ENCODE peak calls at places on chromosomes 1 and 21, in eight cellular contexts. D is Peyer's patch; W is stimulated activated CD8-positive, alpha-beta memory T cell treated with anti-CD3 and anti-CD28 coated beads, Interleukin-15, amount 100 ng/mL, for 1 hour; L is NCI-H345; J is left ventricle myocardium inferior; G is cerebellar nuclear complex; C is amniotic stem cell; I is Right ventricle myocardium superior. K is an unnamed sample.

GRCh38 chr21:28675265-28676041 is 317.2 kb downstream of the LTN1 start:
- DNase-seq in I (no peak), J (no peak), D (no peak), C (no peak), G (no peak), W (no peak), L (no peak), K (no peak)

GRCh38 chr21:25107708-25108107 is 499.6 kb downstream of the MRPL39 start:
- DNase-seq in C (no peak), L (no peak), J (no peak), D (no peak), W (no peak), I (no peak), G (no peak), K (no peak)

GRCh38 chr1:5481889-5482288 is 510.3 kb downstream of the NPHP4 start:
- DNase-seq in L (no peak), C (no peak), I (no peak), J (no peak), W (peak), D (no peak), G (no peak), K (no peak)

GRCh38 chr1:230627767-230628166 is 14.5 kb upstream of the COG2 start:
- DNase-seq in C (no peak), J (no peak), G (no peak), L (no peak), D (no peak), I (no peak), W (no peak), K (peak)

GRCh38 chr1:93740601-93741031 is 59.0 kb upstream of the BCAR3 start:
- DNase-seq in I (no peak), J (no peak), C (no peak), W (no peak), G (no peak), D (no peak), L (no peak), K (no peak)

GRCh38 chr1:22527555-22528296 is 35.6 kb upstream of the EPHA8 start:
- DNase-seq in L (peak), I (no peak), D (no peak), C (no peak), G (peak), J (no peak), W (no peak), K (peak)

GRCh38 chr1:216766633-216767325 is 43.5 kb upstream of the ESRRG start:
- DNase-seq in D (no peak), L (no peak), I (no peak), W (no peak), G (no peak), J (no peak), C (no peak), K (no peak)

GRCh38 chr1:95004013-95004412 is 68.7 kb downstream of the ALG14 start:
- DNase-seq in L (no peak), C (no peak), J (no peak), I (no peak), G (no peak), W (no peak), D (no peak), K (no peak)

GRCh38 chr1:165117482-165117881 is 239.0 kb downstream of the LMX1A start:
- DNase-seq in G (no peak), W (no peak), D (no peak), L (no peak), J (no peak), I (no peak), C (no peak), K (peak)

GRCh38 chr1:98030976-98031375 is 110.1 kb upstream of the DPYD start:
- DNase-seq in G (no peak), C (no peak), J (no peak), D (no peak), L (no peak), W (no peak), I (no peak), K (no peak)

GRCh38 chr1:109640285-109640865 is 15.5 kb upstream of the GSTM4 start:
- DNase-seq in L (peak), G (peak), C (no peak), J (peak), W (peak), I (peak), D (peak), K (peak)

GRCh38 chr1:86703696-86704455 is 500 bp upstream of the SH3GLB1 start:
- DNase-seq in G (peak), C (no peak), W (no peak), I (no peak), J (no peak), D (peak), L (peak), K (peak)

GRCh38 chr1:54375331-54376084 is 30.7 kb downstream of the SSBP3 start:
- DNase-seq in J (no peak), C (no peak), G (no peak), D (no peak), L (no peak), I (peak), W (no peak), K (no peak)

GRCh38 chr1:3053986-3054385 is 15.0 kb upstream of the PRDM16 start:
- DNase-seq in I (no peak), J (no peak), D (no peak), C (no peak), L (no peak), W (no peak), G (no peak), K (no peak)

GRCh38 chr1:3717715-3718601 is 34.3 kb upstream of the CCDC27 start:
- DNase-seq in L (no peak), W (no peak), J (no peak), D (no peak), C (no peak), G (no peak), I (no peak), K (no peak)